ENCODE peak calls at places on chromosome 12, in six cellular contexts. B, K, C, A, Y and M are unnamed samples.

GRCh38 chr12:130222519-130223255 is 60.4 kb downstream of the FZD10 start:
- DNase-seq in B (no peak), K (no peak), C (no peak), A (no peak), Y (no peak), M (no peak)

GRCh38 chr12:55675671-55676070 is 32.0 kb downstream of the ITGA7 start:
- DNase-seq in B (no peak), K (no peak), C (no peak), A (no peak), Y (no peak), M (no peak)

GRCh38 chr12:10641735-10642500 is 28.5 kb upstream of the MAGOHB start:
- DNase-seq in B (no peak), K (no peak), C (peak), A (no peak), Y (no peak), M (no peak)

GRCh38 chr12:89073027-89073398 is 279.3 kb downstream of the DUSP6 start:
- DNase-seq in B (no peak), K (no peak), C (peak), A (no peak), Y (no peak), M (no peak)

GRCh38 chr12:48782457-48783395 is 6.2 kb downstream of the ADCY6 start:
- DNase-seq in B (no peak), K (no peak), C (no peak), A (no peak), Y (no peak), M (no peak)

GRCh38 chr12:130474599-130474998 is 136.9 kb downstream of the PIWIL1 start:
- DNase-seq in B (no peak), K (no peak), C (no peak), A (no peak), Y (no peak), M (no peak)

GRCh38 chr12:3213171-3213570 is 136.0 kb downstream of the TSPAN9 start:
- DNase-seq in B (no peak), K (no peak), C (no peak), A (no peak), Y (no peak), M (no peak)

GRCh38 chr12:28161697-28162096 is 28.6 kb upstream of the CCDC91 start:
- DNase-seq in B (no peak), K (no peak), C (no peak), A (no peak), Y (no peak), M (no peak)

GRCh38 chr12:107311682-107312081 is 218.3 kb upstream of the CRY1 start:
- DNase-seq in B (no peak), K (no peak), C (no peak), A (no peak), Y (no peak), M (peak)

GRCh38 chr12:70645494-70646317 is 8.5 kb upstream of the PTPRB start:
- DNase-seq in B (peak), K (peak), C (peak), A (peak), Y (no peak), M (no peak)

GRCh38 chr12:129753596-129753995 is 150.2 kb downstream of the TMEM132D start:
- DNase-seq in B (no peak), K (no peak), C (no peak), A (no peak), Y (no peak), M (no peak)

GRCh38 chr12:14076538-14076937 is 95.1 kb upstream of the GRIN2B start:
- DNase-seq in B (no peak), K (no peak), C (no peak), A (no peak), Y (no peak), M (no peak)
- TF ChIP-seq MYC in B (no peak), K (no peak), C (no peak), A (no peak), Y (no peak), M (no peak)

GRCh38 chr12:40122842-40123241 is 17.0 kb upstream of the SLC2A13 start:
- DNase-seq in B (no peak), K (no peak), C (no peak), A (no peak), Y (no peak), M (no peak)
- H3K4me3 ChIP-seq in B (no peak), K (no peak), C (no peak), A (no peak), Y (no peak), M (no peak)

GRCh38 chr12:47218191-47218654 is 138.5 kb upstream of the AMIGO2 start:
- DNase-seq in B (no peak), K (no peak), C (no peak), A (no peak), Y (no peak), M (peak)
- TF ChIP-seq POLR2A in B (no peak), K (no peak), C (no peak), A (no peak), Y (no peak), M (no peak)

GRCh38 chr12:84643993-84644392 is 268.6 kb downstream of the SLC6A15 start:
- DNase-seq in B (no peak), K (no peak), C (no peak), A (no peak), Y (no peak), M (no peak)

GRCh38 chr12:84637926-84638325 is 274.7 kb downstream of the SLC6A15 start:
- DNase-seq in B (no peak), K (no peak), C (no peak), A (no peak), Y (no peak), M (no peak)

GRCh38 chr12:84638811-84639368 is 273.7 kb downstream of the SLC6A15 start:
- DNase-seq in B (no peak), K (no peak), C (no peak), A (no peak), Y (no peak), M (no peak)

GRCh38 chr12:84644936-84645335 is 267.7 kb downstream of the SLC6A15 start:
- DNase-seq in B (no peak), K (no peak), C (no peak), A (no peak), Y (no peak), M (no peak)

GRCh38 chr12:84642201-84642600 is 270.4 kb downstream of the SLC6A15 start:
- DNase-seq in B (no peak), K (no peak), C (no peak), A (no peak), Y (no peak), M (no peak)
- TF ChIP-seq MYC in B (no peak), K (no peak), C (no peak), A (no peak), Y (no peak), M (no peak)

GRCh38 chr12:111600296-111600562 is 1.1 kb upstream of the ATXN2 start:
- DNase-seq in B (no peak), K (no peak), C (no peak), A (peak), Y (no peak), M (no peak)
- H3K4me3 ChIP-seq in B (peak), K (peak), C (peak), A (peak), Y (peak), M (peak)

GRCh38 chr12:127445583-127445982 is 821.4 kb upstream of the TMEM132C start:
- DNase-seq in B (no peak), K (no peak), C (no peak), A (no peak), Y (no peak), M (no peak)

GRCh38 chr12:127455347-127456265 is 811.4 kb upstream of the TMEM132C start:
- DNase-seq in B (no peak), K (no peak), C (no peak), A (no peak), Y (no peak), M (no peak)

DNA sequence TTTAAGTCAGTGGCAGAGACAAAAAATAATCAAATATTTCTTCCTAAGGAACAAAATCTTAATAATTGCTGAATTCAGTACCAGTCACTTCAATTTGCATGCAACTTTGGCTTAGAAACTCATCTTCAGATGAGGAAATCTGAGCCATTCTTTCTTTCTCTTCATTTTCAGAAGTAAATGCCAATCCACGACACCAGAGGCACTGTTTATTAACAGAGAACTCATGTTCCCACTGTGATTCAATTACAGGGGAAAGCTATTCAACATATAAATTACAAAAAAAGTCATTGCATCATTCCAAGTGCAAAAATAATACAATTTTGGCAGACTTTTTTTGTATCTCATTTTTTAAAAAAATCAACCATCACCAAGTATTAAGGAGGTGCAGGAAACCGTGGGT is 816.1 kb upstream of the TMEM132C start:
- DNase-seq in B (no peak), K (no peak), C (no peak), A (no peak), Y (no peak), M (no peak)
- TF ChIP-seq POLR2A in B (no peak), K (no peak), C (no peak), A (no peak), Y (no peak), M (no peak)

GRCh38 chr12:75892779-75893408 is 138.7 kb downstream of the PHLDA1 start:
- DNase-seq in B (peak), K (no peak), C (no peak), A (no peak), Y (no peak), M (peak)
- TF ChIP-seq MYC in B (no peak), K (no peak), C (no peak), A (no peak), Y (no peak), M (no peak)

GRCh38 chr12:57627504-57628279 is 5.3 kb downstream of the B4GALNT1 start:
- DNase-seq in B (no peak), K (no peak), C (no peak), A (no peak), Y (no peak), M (no peak)
- H3K4me3 ChIP-seq in B (no peak), K (no peak), C (no peak), A (no peak), Y (no peak), M (no peak)